ENCODE peak calls at places on chromosome 9, in nine cellular contexts. One of them, this sample, is unnamed.
A peak's percentile ranks its signal among the peaks of the same experiment; 100 is the strongest.

GRCh38 chr9:76512826-76513225 is 53.8 kb downstream of the GCNT1 start:
- DNase-seq in neural progenitor cell: no peak
- DNase-seq in lung: no peak
- DNase-seq in CD4-positive, CD25-positive, alpha-beta regulatory T cell: no peak
- DNase-seq in A549: no peak
- DNase-seq in adrenal gland: no peak
- DNase-seq in psoas muscle: no peak
- DNase-seq in A673: no peak
- DNase-seq in tibial artery: no peak
- DNase-seq in this sample: no peak

GRCh38 chr9:90107021-90107771 is 502.4 kb downstream of the GADD45G start:
- DNase-seq in neural progenitor cell: no peak
- DNase-seq in lung: peak; percentile 45
- DNase-seq in CD4-positive, CD25-positive, alpha-beta regulatory T cell: no peak
- DNase-seq in A549: peak; percentile 28
- DNase-seq in adrenal gland: peak; percentile 71
- DNase-seq in psoas muscle: peak; percentile 59
- DNase-seq in A673: no peak
- DNase-seq in tibial artery: no peak
- DNase-seq in this sample: peak; percentile 43

GRCh38 chr9:34185778-34186551 is 7.1 kb downstream of the UBAP1 start:
- DNase-seq in neural progenitor cell: no peak
- DNase-seq in lung: peak; percentile 39
- DNase-seq in CD4-positive, CD25-positive, alpha-beta regulatory T cell: no peak
- DNase-seq in A549: peak; percentile 82
- DNase-seq in adrenal gland: peak; percentile 21
- DNase-seq in psoas muscle: no peak
- DNase-seq in A673: peak; percentile 81
- DNase-seq in tibial artery: peak; percentile 65
- DNase-seq in this sample: peak; percentile 39

GRCh38 chr9:93301291-93301811 is 117.4 kb downstream of the WNK2 start:
- DNase-seq in neural progenitor cell: no peak
- DNase-seq in lung: no peak
- DNase-seq in CD4-positive, CD25-positive, alpha-beta regulatory T cell: no peak
- DNase-seq in A549: no peak
- DNase-seq in adrenal gland: peak; percentile 8
- DNase-seq in psoas muscle: peak; percentile 10
- DNase-seq in A673: no peak
- DNase-seq in tibial artery: peak; percentile 53
- DNase-seq in this sample: peak; percentile 60

GRCh38 chr9:81620009-81620405 is 69.3 kb downstream of the TLE1 start:
- DNase-seq in neural progenitor cell: no peak
- DNase-seq in lung: no peak
- DNase-seq in CD4-positive, CD25-positive, alpha-beta regulatory T cell: no peak
- DNase-seq in A549: no peak
- DNase-seq in adrenal gland: no peak
- DNase-seq in psoas muscle: no peak
- DNase-seq in A673: no peak
- DNase-seq in tibial artery: no peak
- DNase-seq in this sample: no peak

GRCh38 chr9:27019589-27019988 is 14.1 kb upstream of the LRRC19 start:
- DNase-seq in neural progenitor cell: no peak
- DNase-seq in lung: no peak
- DNase-seq in CD4-positive, CD25-positive, alpha-beta regulatory T cell: no peak
- DNase-seq in A549: peak; percentile 9
- DNase-seq in adrenal gland: no peak
- DNase-seq in psoas muscle: no peak
- DNase-seq in A673: no peak
- DNase-seq in tibial artery: no peak
- DNase-seq in this sample: no peak

GRCh38 chr9:134602547-134603362 is 38.8 kb upstream of the COL5A1 start:
- DNase-seq in neural progenitor cell: no peak
- DNase-seq in lung: peak; percentile 36
- DNase-seq in CD4-positive, CD25-positive, alpha-beta regulatory T cell: no peak
- DNase-seq in A549: peak; percentile 92
- DNase-seq in adrenal gland: peak; percentile 65
- DNase-seq in psoas muscle: peak; percentile 78
- DNase-seq in A673: no peak
- DNase-seq in tibial artery: no peak
- DNase-seq in this sample: peak; percentile 63

GRCh38 chr9:89616411-89616810 is 11.6 kb downstream of the GADD45G start:
- DNase-seq in neural progenitor cell: no peak
- DNase-seq in lung: no peak
- DNase-seq in CD4-positive, CD25-positive, alpha-beta regulatory T cell: no peak
- DNase-seq in A549: no peak
- DNase-seq in adrenal gland: no peak
- DNase-seq in psoas muscle: no peak
- DNase-seq in A673: no peak
- DNase-seq in tibial artery: no peak
- DNase-seq in this sample: no peak

GRCh38 chr9:111961011-111961410 is 64.4 kb downstream of the UGCG start:
- DNase-seq in neural progenitor cell: no peak
- DNase-seq in lung: no peak
- DNase-seq in CD4-positive, CD25-positive, alpha-beta regulatory T cell: no peak
- DNase-seq in A549: no peak
- DNase-seq in adrenal gland: no peak
- DNase-seq in psoas muscle: no peak
- DNase-seq in A673: no peak
- DNase-seq in tibial artery: no peak
- DNase-seq in this sample: no peak

GRCh38 chr9:97368964-97369363 is 42.9 kb upstream of the TDRD7 start:
- DNase-seq in neural progenitor cell: no peak
- DNase-seq in lung: no peak
- DNase-seq in CD4-positive, CD25-positive, alpha-beta regulatory T cell: no peak
- DNase-seq in A549: no peak
- DNase-seq in adrenal gland: no peak
- DNase-seq in psoas muscle: no peak
- DNase-seq in A673: no peak
- DNase-seq in tibial artery: no peak
- DNase-seq in this sample: no peak

GRCh38 chr9:127572961-127573727 is 38.9 kb upstream of the STXBP1 start:
- DNase-seq in neural progenitor cell: no peak
- DNase-seq in lung: no peak
- DNase-seq in CD4-positive, CD25-positive, alpha-beta regulatory T cell: no peak
- DNase-seq in A549: peak; percentile 64
- DNase-seq in adrenal gland: no peak
- DNase-seq in psoas muscle: no peak
- DNase-seq in A673: no peak
- DNase-seq in tibial artery: no peak
- DNase-seq in this sample: no peak

GRCh38 chr9:9949368-9949767 is 663.4 kb downstream of the PTPRD start:
- DNase-seq in neural progenitor cell: no peak
- DNase-seq in lung: no peak
- DNase-seq in CD4-positive, CD25-positive, alpha-beta regulatory T cell: no peak
- DNase-seq in A549: no peak
- DNase-seq in adrenal gland: no peak
- DNase-seq in psoas muscle: no peak
- DNase-seq in A673: no peak
- DNase-seq in tibial artery: no peak
- DNase-seq in this sample: no peak

GRCh38 chr9:98157372-98157771 is 35.1 kb downstream of the CORO2A start:
- DNase-seq in neural progenitor cell: no peak
- DNase-seq in lung: no peak
- DNase-seq in CD4-positive, CD25-positive, alpha-beta regulatory T cell: no peak
- DNase-seq in A549: no peak
- DNase-seq in adrenal gland: no peak
- DNase-seq in psoas muscle: no peak
- DNase-seq in A673: no peak
- DNase-seq in tibial artery: no peak
- DNase-seq in this sample: no peak

GRCh38 chr9:100586093-100586492 is 8.2 kb downstream of the CAVIN4 start:
- DNase-seq in neural progenitor cell: no peak
- DNase-seq in lung: no peak
- DNase-seq in CD4-positive, CD25-positive, alpha-beta regulatory T cell: no peak
- DNase-seq in A549: no peak
- DNase-seq in adrenal gland: no peak
- DNase-seq in psoas muscle: no peak
- DNase-seq in A673: no peak
- DNase-seq in tibial artery: no peak
- DNase-seq in this sample: no peak

GRCh38 chr9:28810375-28811075 is 1237.2 kb upstream of the C9orf72 start:
- DNase-seq in neural progenitor cell: no peak
- DNase-seq in lung: no peak
- DNase-seq in CD4-positive, CD25-positive, alpha-beta regulatory T cell: no peak
- DNase-seq in A549: peak; percentile 55
- DNase-seq in adrenal gland: no peak
- DNase-seq in psoas muscle: no peak
- DNase-seq in A673: peak; percentile 82
- DNase-seq in tibial artery: no peak
- DNase-seq in this sample: no peak

GRCh38 chr9:93267681-93268505 is 84.0 kb downstream of the WNK2 start:
- DNase-seq in neural progenitor cell: no peak
- DNase-seq in lung: no peak
- DNase-seq in CD4-positive, CD25-positive, alpha-beta regulatory T cell: no peak
- DNase-seq in A549: no peak
- DNase-seq in adrenal gland: peak; percentile 13
- DNase-seq in psoas muscle: no peak
- DNase-seq in A673: no peak
- DNase-seq in tibial artery: peak; percentile 60
- DNase-seq in this sample: no peak

GRCh38 chr9:79049371-79049770 is 522.4 kb upstream of the TLE4 start:
- DNase-seq in neural progenitor cell: no peak
- DNase-seq in lung: no peak
- DNase-seq in CD4-positive, CD25-positive, alpha-beta regulatory T cell: no peak
- DNase-seq in A549: no peak
- DNase-seq in adrenal gland: no peak
- DNase-seq in psoas muscle: no peak
- DNase-seq in A673: no peak
- DNase-seq in tibial artery: no peak
- DNase-seq in this sample: no peak

GRCh38 chr9:122380293-122380692 is 9.5 kb downstream of the PTGS1 start:
- DNase-seq in neural progenitor cell: no peak
- DNase-seq in lung: no peak
- DNase-seq in CD4-positive, CD25-positive, alpha-beta regulatory T cell: no peak
- DNase-seq in A549: no peak
- DNase-seq in adrenal gland: no peak
- DNase-seq in psoas muscle: no peak
- DNase-seq in A673: no peak
- DNase-seq in tibial artery: no peak
- DNase-seq in this sample: no peak

GRCh38 chr9:2477755-2478154 is 143.8 kb upstream of the VLDLR start:
- DNase-seq in neural progenitor cell: no peak
- DNase-seq in lung: no peak
- DNase-seq in CD4-positive, CD25-positive, alpha-beta regulatory T cell: no peak
- DNase-seq in A549: peak; percentile 40
- DNase-seq in adrenal gland: no peak
- DNase-seq in psoas muscle: no peak
- DNase-seq in A673: no peak
- DNase-seq in tibial artery: no peak
- DNase-seq in this sample: no peak

GRCh38 chr9:130042406-130042930 is 521 bp downstream of the FNBP1 start:
- DNase-seq in neural progenitor cell: peak; percentile 76
- DNase-seq in lung: no peak
- DNase-seq in CD4-positive, CD25-positive, alpha-beta regulatory T cell: no peak
- DNase-seq in A549: no peak
- DNase-seq in adrenal gland: no peak
- DNase-seq in psoas muscle: peak; percentile 47
- DNase-seq in A673: peak; percentile 47
- DNase-seq in tibial artery: peak; percentile 74
- DNase-seq in this sample: peak; percentile 31

GRCh38 chr9:116087246-116087645 is 66.3 kb upstream of the PAPPA start:
- DNase-seq in neural progenitor cell: peak; percentile 18
- DNase-seq in lung: peak; percentile 42
- DNase-seq in CD4-positive, CD25-positive, alpha-beta regulatory T cell: no peak
- DNase-seq in A549: peak; percentile 71
- DNase-seq in adrenal gland: peak; percentile 27
- DNase-seq in psoas muscle: peak; percentile 35
- DNase-seq in A673: peak; percentile 44
- DNase-seq in tibial artery: no peak
- DNase-seq in this sample: peak; percentile 39

GRCh38 chr9:19650292-19650691 is 138.5 kb downstream of the SLC24A2 start:
- DNase-seq in neural progenitor cell: no peak
- DNase-seq in lung: no peak
- DNase-seq in CD4-positive, CD25-positive, alpha-beta regulatory T cell: no peak
- DNase-seq in A549: no peak
- DNase-seq in adrenal gland: no peak
- DNase-seq in psoas muscle: no peak
- DNase-seq in A673: no peak
- DNase-seq in tibial artery: no peak
- DNase-seq in this sample: no peak

GRCh38 chr9:137534256-137535119 is 15.7 kb downstream of the PNPLA7 start:
- DNase-seq in neural progenitor cell: peak; percentile 52
- DNase-seq in lung: peak; percentile 47
- DNase-seq in CD4-positive, CD25-positive, alpha-beta regulatory T cell: no peak
- DNase-seq in A549: peak; percentile 74
- DNase-seq in adrenal gland: no peak
- DNase-seq in psoas muscle: no peak
- DNase-seq in A673: peak; percentile 78
- DNase-seq in tibial artery: no peak
- DNase-seq in this sample: no peak
- H3K9me3 ChIP-seq in neural progenitor cell: no peaks in the 10 kb centered on the region
- H3K9me3 ChIP-seq in lung: no peaks in the 10 kb centered on the region
- H3K9me3 ChIP-seq in CD4-positive, CD25-positive, alpha-beta regulatory T cell: no peaks in the 10 kb centered on the region
- H3K9me3 ChIP-seq in A549: no peaks in the 10 kb centered on the region
- H3K9me3 ChIP-seq in adrenal gland: no peaks in the 10 kb centered on the region
- H3K9me3 ChIP-seq in psoas muscle: no peaks in the 10 kb centered on the region
- H3K9me3 ChIP-seq in A673: no peaks in the 10 kb centered on the region
- H3K9me3 ChIP-seq in tibial artery: no peaks in the 10 kb centered on the region
- H3K9me3 ChIP-seq in this sample: no peaks in the 10 kb centered on the region

DNA sequence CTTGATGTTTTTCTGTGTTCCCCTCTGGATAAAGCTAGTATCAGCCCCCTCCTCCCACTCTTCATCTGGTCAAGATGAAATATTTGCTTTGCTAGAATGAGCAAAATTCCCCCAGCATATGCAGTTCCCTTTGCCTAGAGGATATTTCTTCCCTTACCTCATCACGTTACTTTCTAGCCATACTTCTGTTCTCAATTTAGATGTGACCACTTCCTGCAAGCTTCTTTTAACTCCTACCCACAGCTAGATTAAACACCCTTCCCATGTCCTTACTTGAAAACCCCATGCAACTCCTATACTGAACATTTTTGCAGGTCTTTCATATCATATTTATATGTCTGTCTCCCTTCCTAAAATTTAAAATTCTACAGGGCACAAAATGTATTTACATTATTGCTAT is 178.9 kb upstream of the TUSC1 start:
- DNase-seq in neural progenitor cell: no peak
- DNase-seq in lung: no peak
- DNase-seq in CD4-positive, CD25-positive, alpha-beta regulatory T cell: no peak
- DNase-seq in A549: no peak
- DNase-seq in adrenal gland: no peak
- DNase-seq in psoas muscle: no peak
- DNase-seq in A673: no peak
- DNase-seq in tibial artery: no peak
- DNase-seq in this sample: no peak
- H3K9me3 ChIP-seq in neural progenitor cell: peaks cover 8% of the 10 kb centered on the region
- H3K9me3 ChIP-seq in lung: no peaks in the 10 kb centered on the region
- H3K9me3 ChIP-seq in CD4-positive, CD25-positive, alpha-beta regulatory T cell: peaks cover 6% of the 10 kb centered on the region
- H3K9me3 ChIP-seq in A549: no peaks in the 10 kb centered on the region
- H3K9me3 ChIP-seq in adrenal gland: no peaks in the 10 kb centered on the region
- H3K9me3 ChIP-seq in psoas muscle: no peaks in the 10 kb centered on the region
- H3K9me3 ChIP-seq in A673: no peaks in the 10 kb centered on the region
- H3K9me3 ChIP-seq in tibial artery: no peaks in the 10 kb centered on the region
- H3K9me3 ChIP-seq in this sample: no peaks in the 10 kb centered on the region

GRCh38 chr9:113969343-113969742 is 93.2 kb downstream of the ZNF618 start:
- DNase-seq in neural progenitor cell: no peak
- DNase-seq in lung: no peak
- DNase-seq in CD4-positive, CD25-positive, alpha-beta regulatory T cell: no peak
- DNase-seq in A549: no peak
- DNase-seq in adrenal gland: no peak
- DNase-seq in psoas muscle: no peak
- DNase-seq in A673: no peak
- DNase-seq in tibial artery: no peak
- DNase-seq in this sample: no peak
- H3K9me3 ChIP-seq in neural progenitor cell: no peaks in the 10 kb centered on the region
- H3K9me3 ChIP-seq in lung: no peaks in the 10 kb centered on the region
- H3K9me3 ChIP-seq in CD4-positive, CD25-positive, alpha-beta regulatory T cell: no peaks in the 10 kb centered on the region
- H3K9me3 ChIP-seq in A549: peaks cover 10% of the 10 kb centered on the region
- H3K9me3 ChIP-seq in adrenal gland: no peaks in the 10 kb centered on the region
- H3K9me3 ChIP-seq in psoas muscle: no peaks in the 10 kb centered on the region
- H3K9me3 ChIP-seq in A673: peaks cover 8% of the 10 kb centered on the region
- H3K9me3 ChIP-seq in tibial artery: no peaks in the 10 kb centered on the region
- H3K9me3 ChIP-seq in this sample: no peaks in the 10 kb centered on the region

GRCh38 chr9:131595771-131596743 is 50.7 kb downstream of the PRRT1B start:
- DNase-seq in neural progenitor cell: no peak
- DNase-seq in lung: no peak
- DNase-seq in CD4-positive, CD25-positive, alpha-beta regulatory T cell: no peak
- DNase-seq in A549: no peak
- DNase-seq in adrenal gland: no peak
- DNase-seq in psoas muscle: no peak
- DNase-seq in A673: no peak
- DNase-seq in tibial artery: no peak
- DNase-seq in this sample: peak; percentile 51
- H3K9me3 ChIP-seq in neural progenitor cell: no peaks in the 10 kb centered on the region
- H3K9me3 ChIP-seq in lung: peaks cover 4% of the 10 kb centered on the region
- H3K9me3 ChIP-seq in CD4-positive, CD25-positive, alpha-beta regulatory T cell: no peaks in the 10 kb centered on the region
- H3K9me3 ChIP-seq in A549: no peaks in the 10 kb centered on the region
- H3K9me3 ChIP-seq in adrenal gland: no peaks in the 10 kb centered on the region
- H3K9me3 ChIP-seq in psoas muscle: no peaks in the 10 kb centered on the region
- H3K9me3 ChIP-seq in A673: no peaks in the 10 kb centered on the region
- H3K9me3 ChIP-seq in tibial artery: no peaks in the 10 kb centered on the region
- H3K9me3 ChIP-seq in this sample: no peaks in the 10 kb centered on the region